ENCODE peak calls at places on chromosomes 4 and X, in four cellular contexts. Z is progenitor cell of endocrine pancreas, D is fibroblast of lung, W is heart left ventricle. S is an unnamed sample.

GRCh38 chrX:18956322-18957032 is 27.4 kb downstream of the PHKA2 start:
- DNase-seq in Z (no peak), D (no peak), W (no peak), S (no peak)

GRCh38 chr4:71206763-71207162 is 132.1 kb upstream of the SLC4A4 start:
- DNase-seq in Z (no peak), D (peak; percentile 74), W (no peak), S (no peak)

GRCh38 chr4:64771149-64771548 is 361.9 kb upstream of the TECRL start:
- DNase-seq in Z (no peak), D (no peak), W (no peak), S (no peak)

GRCh38 chr4:113673450-113673849 is 88.1 kb downstream of the CAMK2D start:
- DNase-seq in Z (no peak), D (no peak), W (no peak), S (peak; percentile 14)

GRCh38 chrX:1341531-1342179 is 5.1 kb downstream of the IL3RA start:
- DNase-seq in Z (no peak), D (no peak), W (no peak), S (no peak)

GRCh38 chr4:169492436-169493163 is 119.8 kb downstream of the NEK1 start:
- DNase-seq in Z (no peak), D (peak; percentile 55), W (no peak), S (no peak)

GRCh38 chr4:40321671-40322131 is 13.4 kb upstream of the CHRNA9 start:
- DNase-seq in Z (no peak), D (peak; percentile 84), W (no peak), S (no peak)

GRCh38 chr4:8591114-8591513 is 1.5 kb upstream of the CPZ start:
- DNase-seq in Z (no peak), D (no peak), W (no peak), S (no peak)

GRCh38 chr4:69888336-69888735 is 28.4 kb upstream of the SULT1E1 start:
- DNase-seq in Z (no peak), D (peak; percentile 11), W (no peak), S (no peak)

GRCh38 chrX:54076903-54077302 is 32.6 kb upstream of the PHF8 start:
- DNase-seq in Z (no peak), D (peak; percentile 18), W (no peak), S (no peak)

GRCh38 chr4:158812543-158812942 is 43.7 kb downstream of the FNIP2 start:
- DNase-seq in Z (no peak), D (no peak), W (no peak), S (no peak)

GRCh38 chrX:155768036-155768769 is 112.9 kb upstream of the VAMP7 start:
- DNase-seq in Z (no peak), D (peak; percentile 62), W (no peak), S (no peak)

GRCh38 chr4:142596121-142596520 is 250.0 kb downstream of the INPP4B start:
- DNase-seq in Z (no peak), D (no peak), W (no peak), S (no peak)

GRCh38 chr4:42750831-42751230 is 93.9 kb upstream of the ATP8A1 start:
- DNase-seq in Z (no peak), D (no peak), W (no peak), S (no peak)

GRCh38 chrX:68532828-68533227 is 34.0 kb downstream of the YIPF6 start:
- DNase-seq in Z (no peak), D (peak; percentile 30), W (no peak), S (no peak)

GRCh38 chrX:129115104-129115503 is 408.2 kb downstream of the SMARCA1 start:
- DNase-seq in Z (no peak), D (peak; percentile 0), W (no peak), S (no peak)
- TF ChIP-seq CTCF in Z (peak; percentile 54), D (no peak), W (no peak), S (no peak)

DNA sequence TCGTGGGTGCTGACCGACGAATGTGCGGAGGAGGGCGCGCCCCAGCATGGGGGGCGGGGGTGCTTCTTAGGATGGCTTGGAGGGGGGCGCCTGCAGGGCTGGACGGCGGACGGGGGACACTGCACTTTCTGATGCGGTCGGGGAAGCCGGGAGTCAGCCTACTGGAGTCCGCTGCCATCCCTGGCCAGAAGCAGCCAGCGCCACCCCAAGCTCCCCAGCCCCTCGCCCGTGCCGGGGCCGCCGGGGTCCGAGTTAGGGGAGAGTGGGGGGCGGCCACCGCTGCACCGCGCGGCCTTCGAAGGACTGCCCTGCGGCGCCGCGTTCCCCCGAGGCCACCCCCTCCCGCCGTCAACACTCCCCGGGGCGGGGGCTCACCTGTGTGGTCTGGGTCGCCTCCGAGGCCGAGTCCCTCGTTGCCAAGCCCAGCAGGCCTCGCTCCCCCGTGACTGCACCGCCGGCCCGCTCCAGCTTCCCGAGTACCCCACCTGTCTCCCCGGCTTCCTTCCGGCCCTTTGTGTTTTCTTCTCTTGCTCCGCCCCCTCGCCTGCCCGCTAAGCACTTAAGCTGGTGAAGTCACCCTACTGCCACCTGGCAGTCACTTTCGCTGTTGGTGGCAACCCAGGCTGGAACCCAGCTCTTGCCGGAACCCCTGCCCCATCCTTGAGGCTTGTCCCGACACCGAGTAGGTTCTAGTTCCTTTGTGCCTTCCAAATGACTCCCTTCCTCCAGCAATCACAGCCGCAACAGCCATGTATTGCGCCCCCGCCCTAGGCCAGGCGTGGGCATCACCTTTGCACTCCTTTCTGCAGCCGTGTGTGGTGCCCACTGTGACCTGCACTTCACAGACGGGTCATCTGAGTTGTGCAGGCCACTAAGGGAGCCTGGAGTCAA is at the start of gene OCIAD2:
- DNase-seq in Z (peak; percentile 54), D (peak; percentile 39), W (peak; percentile 64), S (peak; percentile 65)
- TF ChIP-seq CTCF in Z (peak; percentile 34), D (no peak), W (no peak), S (no peak)

DNA sequence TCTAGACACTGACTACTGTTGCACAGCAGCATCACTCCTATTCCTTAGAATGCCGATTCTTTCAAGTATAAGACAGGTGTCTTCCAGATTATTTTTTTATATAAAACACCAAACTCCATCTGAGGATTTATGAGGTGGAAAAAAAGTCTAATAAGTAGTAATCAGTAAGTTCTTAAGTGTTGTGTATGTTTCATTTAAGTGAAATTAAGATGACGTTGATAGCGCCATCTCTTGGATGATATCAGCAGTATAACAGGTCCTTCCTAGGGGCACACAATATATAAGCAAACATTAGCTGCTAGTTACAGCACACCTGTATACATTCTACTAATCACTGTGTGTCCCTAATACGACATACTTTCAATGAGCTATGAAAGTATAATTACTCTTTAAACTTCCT is 99.6 kb upstream of the STS start:
- DNase-seq in Z (no peak), D (no peak), W (no peak), S (no peak)
- TF ChIP-seq CTCF in Z (peak; percentile 26), D (no peak), W (no peak), S (no peak)

GRCh38 chr4:184684491-184685189 is 35.1 kb downstream of the PRIMPOL start:
- DNase-seq in Z (no peak), D (no peak), W (no peak), S (no peak)
- TF ChIP-seq CTCF in Z (no peak), D (no peak), W (no peak), S (no peak)

DNA sequence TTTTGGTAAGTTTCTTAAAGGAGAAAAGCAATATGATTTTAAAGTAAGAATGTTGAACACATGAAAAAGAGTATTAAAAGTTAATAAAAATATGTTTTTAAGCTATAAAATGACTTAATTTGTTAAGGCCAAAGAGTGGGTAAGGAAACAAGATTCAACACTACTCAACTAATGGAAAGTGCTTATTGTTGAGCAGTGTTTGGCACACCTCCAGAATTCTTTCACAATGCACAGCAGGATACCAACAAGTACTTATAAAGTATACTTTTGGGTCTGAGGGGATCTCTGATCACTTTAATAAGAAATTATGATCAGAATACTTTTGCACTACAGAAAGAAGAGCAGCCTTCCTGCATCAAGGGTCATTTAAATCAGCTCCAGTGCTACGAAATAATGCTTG is 5.9 kb downstream of the LAMP2 start:
- DNase-seq in Z (no peak), D (peak; percentile 72), W (no peak), S (no peak)
- TF ChIP-seq CTCF in Z (no peak), D (no peak), W (no peak), S (no peak)

DNA sequence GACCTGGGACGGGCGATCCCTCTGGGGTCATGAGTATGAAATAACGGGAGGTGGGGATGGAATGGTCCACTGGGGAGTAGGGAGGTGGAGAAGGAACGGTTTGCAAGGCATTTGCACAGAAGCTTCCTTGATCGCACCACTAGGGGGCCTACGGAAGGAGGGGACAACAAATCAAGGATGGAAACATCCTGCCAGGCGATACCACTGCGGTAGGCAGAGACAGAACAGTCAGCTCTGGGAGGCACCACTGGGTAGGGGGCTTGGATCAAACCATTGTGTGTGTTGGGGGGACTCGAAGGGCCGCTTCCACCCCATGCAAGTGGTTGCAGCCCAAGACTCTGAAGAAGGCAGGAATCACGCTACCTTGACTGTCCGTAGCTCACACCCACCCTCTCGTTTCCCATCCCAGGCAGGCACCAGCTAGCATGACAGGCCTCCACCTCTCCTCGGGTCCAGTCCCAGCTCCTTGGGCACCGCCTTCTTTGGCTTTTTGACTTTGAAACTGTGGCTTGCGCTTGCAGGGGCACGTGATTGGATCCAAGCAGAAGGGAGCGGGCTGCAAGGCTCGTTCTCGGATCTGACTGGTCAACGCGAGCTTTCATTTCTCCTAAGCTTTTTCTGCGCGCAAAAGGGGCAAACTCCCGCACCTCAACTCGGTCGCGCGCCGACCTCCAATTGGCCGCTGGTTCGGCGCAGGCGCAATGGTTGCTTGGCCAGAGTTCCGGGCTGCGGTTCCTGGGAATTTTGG is 28.4 kb downstream of the GAGE1 start:
- DNase-seq in Z (no peak), D (no peak), W (peak; percentile 13), S (no peak)
- TF ChIP-seq CTCF in Z (no peak), D (no peak), W (peak; percentile 24), S (no peak)

GRCh38 chr4:109574443-109574850 is 14.4 kb downstream of the MCUB start:
- DNase-seq in Z (no peak), D (peak; percentile 48), W (no peak), S (no peak)
- TF ChIP-seq CTCF in Z (no peak), D (peak; percentile 50), W (no peak), S (no peak)

GRCh38 chrX:131067846-131068745 is 9.9 kb downstream of the ARHGAP36 start:
- DNase-seq in Z (no peak), D (no peak), W (no peak), S (no peak)

GRCh38 chrX:131072871-131073571 is 14.9 kb downstream of the ARHGAP36 start:
- DNase-seq in Z (no peak), D (no peak), W (no peak), S (no peak)

GRCh38 chrX:131067216-131067615 is 9.1 kb downstream of the ARHGAP36 start:
- DNase-seq in Z (no peak), D (no peak), W (no peak), S (no peak)

GRCh38 chrX:131066237-131066636 is 8.1 kb downstream of the ARHGAP36 start:
- DNase-seq in Z (no peak), D (no peak), W (no peak), S (no peak)

DNA sequence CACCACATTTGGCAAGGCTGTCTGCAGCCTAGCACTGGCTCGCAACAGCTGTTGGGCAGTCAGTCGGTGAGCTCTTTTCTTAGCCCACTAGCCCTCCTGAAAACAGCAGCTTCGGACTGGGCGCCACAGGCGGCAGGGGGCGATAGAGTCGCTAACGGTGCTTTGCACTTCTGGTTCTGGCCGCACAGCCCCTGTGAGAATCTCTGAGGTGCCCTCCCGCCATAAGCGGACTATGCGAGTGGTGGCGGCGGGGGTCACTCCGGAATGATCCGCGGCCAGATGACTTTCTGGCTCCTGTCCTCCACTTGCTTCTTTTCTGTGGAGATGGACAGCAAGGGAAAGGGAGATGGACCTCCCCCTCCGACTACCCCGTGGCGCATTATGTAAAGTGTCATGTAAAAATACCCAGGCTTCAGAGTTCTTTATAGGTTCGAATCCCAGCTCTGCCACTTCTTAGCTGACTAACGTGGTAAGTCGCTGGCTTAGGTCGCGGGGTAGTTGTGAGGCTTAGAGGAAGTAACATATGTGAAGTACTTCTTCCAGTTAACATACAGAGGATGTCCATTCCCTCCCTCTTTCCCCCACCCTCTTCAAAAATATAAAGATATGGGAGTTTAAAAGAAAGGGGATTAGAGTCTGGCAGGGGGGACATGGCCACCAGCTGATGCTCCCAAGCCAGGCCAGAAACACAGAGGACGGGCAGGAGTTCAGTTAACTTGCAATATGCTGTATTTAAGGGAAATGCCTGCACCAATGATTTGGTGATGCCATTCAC is 11.0 kb downstream of the ARHGAP36 start:
- DNase-seq in Z (peak; percentile 69), D (peak; percentile 34), W (no peak), S (no peak)
- TF ChIP-seq CTCF in Z (peak; percentile 83), D (peak; percentile 54), W (peak; percentile 9), S (no peak)

GRCh38 chr4:177064724-177065394 is 244.8 kb upstream of the NEIL3 start:
- DNase-seq in Z (no peak), D (no peak), W (no peak), S (no peak)
- TF ChIP-seq CTCF in Z (no peak), D (no peak), W (no peak), S (no peak)